ENCODE peak calls at places on chromosomes 12 and 14, in four cellular contexts. S is HepG2, J is GM12878, P is K562. D is an unnamed sample.

GRCh38 chr12:38155526-38156496 is 160.8 kb upstream of the ALG10B start:
- DNase-seq in S (no peak), P (no peak), J (no peak), D (no peak)

GRCh38 chr14:30225171-30225570 is 297.5 kb upstream of the PRKD1 start:
- DNase-seq in J (no peak), P (no peak), S (no peak), D (no peak)

GRCh38 chr12:122064034-122064777 is 14.3 kb upstream of the MLXIP start:
- DNase-seq in J (peak), P (peak), S (peak), D (peak)

GRCh38 chr14:51668870-51669269 is 17.2 kb downstream of the FRMD6 start:
- DNase-seq in P (no peak), S (no peak), J (no peak), D (no peak)

GRCh38 chr12:38555620-38556596 is 239.3 kb downstream of the ALG10B start:
- DNase-seq in J (no peak), S (no peak), P (no peak), D (no peak)

GRCh38 chr12:94704452-94704871 is 54.1 kb upstream of the TMCC3 start:
- DNase-seq in S (peak), P (no peak), J (no peak), D (no peak)

GRCh38 chr12:108285016-108285415 is 54.1 kb downstream of the CMKLR1 start:
- DNase-seq in S (no peak), P (no peak), J (no peak), D (no peak)

GRCh38 chr14:70654609-70655008 is 12.9 kb downstream of the TTC9 start:
- DNase-seq in S (no peak), J (peak), P (no peak), D (no peak)

GRCh38 chr12:54411398-54412241 is 7.4 kb downstream of the ITGA5 start:
- DNase-seq in S (no peak), P (peak), J (no peak), D (no peak)

GRCh38 chr12:40892528-40892927 is 200.3 kb downstream of the CNTN1 start:
- DNase-seq in S (no peak), J (no peak), P (no peak), D (no peak)

GRCh38 chr12:30822385-30823139 is 67.8 kb upstream of the CAPRIN2 start:
- DNase-seq in S (no peak), P (no peak), J (no peak), D (peak)

GRCh38 chr14:73776194-73776537 is 62.0 kb upstream of the PNMA1 start:
- DNase-seq in J (no peak), S (no peak), P (no peak), D (no peak)

GRCh38 chr12:55631056-55631455 is 5.6 kb upstream of the OR10P1 start:
- DNase-seq in P (no peak), J (no peak), S (no peak), D (no peak)

GRCh38 chr12:12523229-12523628 is 39.4 kb downstream of the DUSP16 start:
- DNase-seq in J (no peak), P (no peak), S (no peak), D (peak)

GRCh38 chr14:61335876-61336275 is 14.5 kb downstream of the PRKCH start:
- DNase-seq in S (no peak), J (no peak), P (no peak), D (no peak)

GRCh38 chr14:42224053-42224888 is 617.6 kb downstream of the LRFN5 start:
- DNase-seq in S (peak), J (peak), P (peak), D (peak)

DNA sequence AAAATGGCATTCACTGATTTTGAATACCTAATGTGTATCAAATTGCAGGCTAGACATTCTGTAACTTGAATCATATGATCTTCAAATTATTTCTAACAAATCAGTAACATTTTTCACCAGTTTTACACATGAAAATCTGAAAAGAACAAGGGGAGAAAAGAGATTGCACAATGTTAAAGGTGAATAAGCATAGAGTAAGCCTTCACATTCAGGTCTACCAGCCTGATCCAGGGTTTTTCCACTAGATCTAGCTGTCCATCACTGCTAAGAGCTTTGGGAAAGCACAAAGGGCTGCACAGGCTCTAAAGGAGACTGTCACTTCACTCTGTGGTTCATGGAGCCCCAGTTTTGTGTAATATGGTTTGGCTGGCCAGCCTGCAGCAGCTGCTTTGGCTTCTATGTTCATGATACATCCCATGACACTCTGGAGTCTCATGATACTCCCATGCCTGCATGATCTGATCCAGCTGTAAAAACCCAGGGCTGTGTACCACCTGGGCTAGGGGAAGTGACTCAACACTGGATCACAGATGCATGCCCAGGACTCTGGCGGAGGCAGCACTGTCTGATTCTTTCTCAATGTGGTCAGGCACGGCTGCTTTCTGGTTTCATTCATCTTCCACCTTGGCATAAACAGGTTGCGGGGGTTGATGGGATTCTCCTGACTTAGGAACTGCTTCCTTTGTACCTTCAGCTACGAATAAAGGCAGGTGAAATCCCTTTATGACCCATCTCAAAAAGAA is 859.7 kb downstream of the GALC start:
- DNase-seq in J (no peak), P (no peak), S (no peak), D (no peak)
- TF ChIP-seq NFIC in J (no peak), P (no peak), S (no peak), D (no peak)

GRCh38 chr12:52197371-52198231 is 5.8 kb upstream of the KRT80 start:
- DNase-seq in S (no peak), P (no peak), J (no peak), D (no peak)
- TF ChIP-seq EP300 in S (no peak), P (no peak), J (no peak), D (no peak)

DNA sequence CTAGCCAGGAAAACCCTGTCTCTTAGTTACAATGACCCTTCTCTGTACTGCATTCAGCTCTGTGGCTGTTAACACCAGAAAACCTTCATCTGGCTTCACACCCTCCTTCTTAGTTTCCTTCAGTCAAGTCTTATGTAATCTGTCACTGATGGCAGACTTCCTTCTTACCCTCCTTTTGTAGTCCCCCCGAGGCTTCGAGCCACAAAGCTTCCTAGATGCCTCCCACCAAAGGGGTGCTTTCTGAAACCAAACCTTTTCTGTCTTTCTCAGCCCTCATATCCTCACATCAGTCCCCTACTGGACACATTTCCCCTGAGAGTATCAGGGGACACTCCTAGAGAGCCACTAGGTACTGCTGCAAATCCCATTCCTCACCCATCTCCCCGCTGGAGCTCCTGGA is 16.6 kb downstream of the NGDN start:
- DNase-seq in P (no peak), J (no peak), S (no peak), D (no peak)
- H3K9ac ChIP-seq in P (no peak), J (no peak), S (no peak), D (no peak)

GRCh38 chr12:69354561-69355187 is 4.9 kb upstream of the YEATS4 start:
- DNase-seq in J (no peak), P (no peak), S (peak), D (no peak)
- TF ChIP-seq NFIC in J (no peak), P (no peak), S (peak), D (no peak)

DNA sequence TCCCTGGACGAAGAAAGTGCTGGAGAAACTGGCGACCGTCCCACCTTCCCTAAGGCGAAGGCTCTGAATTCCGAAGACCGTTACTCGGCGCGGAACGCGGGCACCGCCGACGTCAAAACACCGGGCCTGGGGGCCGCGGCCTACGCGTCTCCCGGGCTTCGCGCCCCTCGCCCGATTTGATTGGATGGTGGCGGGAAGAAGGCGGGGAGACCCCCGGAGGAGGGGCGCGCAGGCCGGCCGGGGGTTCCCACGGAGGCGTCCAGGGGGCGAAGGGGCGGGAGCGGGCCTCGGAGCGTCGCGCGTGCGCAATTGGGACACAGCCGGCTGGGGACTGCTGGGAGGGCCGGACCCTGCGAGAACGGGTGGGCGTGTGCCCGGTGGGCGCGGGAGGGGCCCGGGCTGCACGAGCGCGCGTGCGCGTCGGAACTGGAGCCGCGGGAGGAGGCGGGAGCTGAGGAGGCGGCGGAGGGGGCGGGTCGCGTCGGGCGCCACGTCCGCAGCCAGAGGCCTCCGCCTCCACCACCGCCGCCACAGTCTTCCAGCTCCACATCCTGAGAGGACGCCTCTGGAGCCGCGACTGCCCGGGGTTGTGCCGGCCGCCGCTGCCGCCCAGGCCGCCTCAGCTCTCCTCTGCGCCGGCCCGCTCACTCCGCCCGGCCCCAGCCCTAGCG is at the start of gene TMEM263:
- DNase-seq in P (peak), J (peak), S (peak), D (peak)
- TF ChIP-seq EP300 in P (no peak), J (no peak), S (no peak), D (no peak)

GRCh38 chr12:47822863-47823262 is 3.2 kb upstream of the HDAC7 start:
- DNase-seq in P (no peak), J (no peak), S (no peak), D (no peak)

GRCh38 chr12:47824198-47824597 is 4.5 kb upstream of the HDAC7 start:
- DNase-seq in J (no peak), S (no peak), P (no peak), D (no peak)

GRCh38 chr12:47823422-47824086 is 3.9 kb upstream of the HDAC7 start:
- DNase-seq in S (no peak), J (no peak), P (no peak), D (no peak)

GRCh38 chr12:47824629-47825028 is 4.9 kb upstream of the HDAC7 start:
- DNase-seq in S (no peak), P (no peak), J (no peak), D (no peak)

GRCh38 chr12:47825239-47825639 is 5.5 kb upstream of the HDAC7 start:
- DNase-seq in P (no peak), S (no peak), J (no peak), D (no peak)
- H3K9ac ChIP-seq in P (no peak), S (no peak), J (no peak), D (no peak)

GRCh38 chr12:124296295-124296915 is 1.5 kb downstream of the RFLNA start:
- DNase-seq in J (no peak), S (no peak), P (no peak), D (peak)
- TF ChIP-seq NFIC in J (no peak), S (no peak), P (no peak), D (no peak)

GRCh38 chr14:68549057-68549421 is 243.8 kb downstream of the ZFP36L1 start:
- DNase-seq in J (no peak), P (peak), S (no peak), D (no peak)
- TF ChIP-seq EP300 in J (no peak), P (no peak), S (no peak), D (no peak)

DNA sequence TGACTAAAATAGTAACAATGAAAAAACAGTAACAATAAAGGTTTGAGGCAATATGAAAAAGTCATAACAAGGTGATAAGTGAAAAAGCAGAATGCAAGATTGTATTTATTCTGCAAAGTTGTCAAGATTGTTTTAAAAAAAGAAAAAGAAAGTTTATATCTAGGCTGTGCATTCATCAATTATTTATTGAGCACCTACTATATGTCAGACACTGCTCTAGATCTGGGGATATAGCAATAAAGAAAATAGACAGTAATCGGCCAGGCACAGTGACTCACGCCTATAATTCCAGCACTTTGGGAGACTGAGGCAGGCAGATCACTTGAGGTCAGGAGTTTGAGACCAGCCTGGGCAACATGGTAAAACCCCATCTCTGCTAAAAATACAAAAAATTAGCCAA is 3.8 kb downstream of the PLA2G1B start:
- DNase-seq in S (no peak), J (no peak), P (no peak), D (no peak)
- H3K9ac ChIP-seq in S (no peak), J (no peak), P (no peak), D (no peak)

DNA sequence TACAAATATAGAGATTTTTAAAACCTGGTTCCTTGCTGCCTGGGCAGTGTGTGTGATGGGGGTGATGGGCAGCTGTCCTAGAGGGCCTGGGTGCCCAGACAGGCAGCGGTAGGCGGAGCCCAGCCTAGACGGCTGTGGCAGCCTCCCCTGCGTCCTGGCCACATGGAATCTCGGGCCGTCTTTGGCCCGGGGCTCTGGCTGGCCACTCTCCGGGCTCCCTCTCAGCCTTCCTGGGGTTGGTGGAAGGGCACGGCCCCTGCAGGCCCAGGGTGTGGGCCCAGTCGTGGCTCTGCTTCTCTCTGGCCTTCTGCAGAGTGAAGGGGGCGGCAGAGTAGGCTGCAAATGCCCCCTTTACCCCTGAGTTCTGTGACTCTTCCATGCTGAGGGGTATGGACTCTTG is 2.3 kb downstream of the LRTM2 start:
- DNase-seq in P (no peak), J (no peak), S (no peak), D (peak)
- TF ChIP-seq NFIC in P (no peak), J (no peak), S (no peak), D (no peak)

D was measured in SK-N-SH.